ENCODE peak calls at places on chromosomes 6 and 20, in ten cellular contexts. X, L, J, D, R, B, A, E, H and P are unnamed samples.

GRCh38 chr6:167079853-167080297 is 43.0 kb upstream of the CCR6 start:
- DNase-seq in X (no peak), L (no peak), J (no peak), D (no peak), R (no peak), B (no peak), A (no peak), E (no peak), H (no peak), P (peak; percentile 77)

GRCh38 chr20:52524865-52525264 is 333.3 kb upstream of the ZFP64 start:
- DNase-seq in X (no peak), L (no peak), J (no peak), D (no peak), R (no peak), B (no peak), A (peak; percentile 47), E (peak; percentile 0), H (no peak), P (no peak)

GRCh38 chr20:15446373-15446772 is 1109.0 kb upstream of the FLRT3 start:
- DNase-seq in X (no peak), L (no peak), J (no peak), D (no peak), R (peak; percentile 66), B (no peak), A (peak; percentile 0), E (peak; percentile 0), H (no peak), P (no peak)

GRCh38 chr6:2970753-2971419 is 481 bp downstream of the SERPINB6 start:
- DNase-seq in X (no peak), L (peak; percentile 64), J (peak; percentile 60), D (no peak), R (no peak), B (peak; percentile 66), A (peak; percentile 56), E (peak; percentile 39), H (peak; percentile 86), P (peak; percentile 65)

GRCh38 chr6:12555267-12555666 is 161.3 kb upstream of the PHACTR1 start:
- DNase-seq in X (no peak), L (no peak), J (no peak), D (no peak), R (no peak), B (no peak), A (peak; percentile 85), E (peak; percentile 26), H (no peak), P (no peak)

GRCh38 chr6:26053929-26054658 is 33.1 kb upstream of the HFE start:
- DNase-seq in X (no peak), L (no peak), J (no peak), D (no peak), R (no peak), B (no peak), A (peak; percentile 16), E (peak; percentile 4), H (no peak), P (no peak)

GRCh38 chr6:16918586-16918985 is 157.3 kb upstream of the ATXN1 start:
- DNase-seq in X (no peak), L (no peak), J (no peak), D (no peak), R (no peak), B (no peak), A (no peak), E (no peak), H (no peak), P (no peak)

GRCh38 chr20:8039048-8039447 is 19.5 kb upstream of the TMX4 start:
- DNase-seq in X (no peak), L (no peak), J (no peak), D (no peak), R (no peak), B (no peak), A (no peak), E (no peak), H (no peak), P (no peak)

GRCh38 chr20:47133809-47134456 is 222.6 kb downstream of the ZMYND8 start:
- DNase-seq in X (no peak), L (no peak), J (no peak), D (no peak), R (peak; percentile 15), B (no peak), A (peak; percentile 73), E (peak; percentile 48), H (no peak), P (no peak)

GRCh38 chr6:80319286-80319685 is 212.8 kb downstream of the BCKDHB start:
- DNase-seq in X (no peak), L (no peak), J (no peak), D (no peak), R (no peak), B (no peak), A (peak; percentile 18), E (no peak), H (no peak), P (no peak)

GRCh38 chr6:143397229-143398222 is 53.0 kb downstream of the ADAT2 start:
- DNase-seq in X (no peak), L (peak; percentile 20), J (peak; percentile 3), D (peak; percentile 41), R (peak; percentile 91), B (peak; percentile 58), A (peak; percentile 98), E (peak; percentile 92), H (peak; percentile 51), P (no peak)

GRCh38 chr20:14984768-14985622 is 647.6 kb upstream of the FLRT3 start:
- DNase-seq in X (no peak), L (no peak), J (peak; percentile 33), D (no peak), R (no peak), B (no peak), A (peak; percentile 47), E (peak; percentile 1), H (no peak), P (no peak)

GRCh38 chr20:56783826-56784225 is 154.7 kb downstream of the TFAP2C start:
- DNase-seq in X (no peak), L (no peak), J (no peak), D (no peak), R (no peak), B (no peak), A (no peak), E (no peak), H (no peak), P (no peak)

GRCh38 chr6:22940571-22941290 is 371.4 kb downstream of the HDGFL1 start:
- DNase-seq in X (no peak), L (no peak), J (no peak), D (no peak), R (no peak), B (no peak), A (no peak), E (no peak), H (no peak), P (no peak)

GRCh38 chr6:133945158-133945557 is 7.9 kb upstream of the TBPL1 start:
- DNase-seq in X (no peak), L (peak; percentile 25), J (no peak), D (no peak), R (no peak), B (no peak), A (no peak), E (no peak), H (no peak), P (no peak)
- TF ChIP-seq CTCF in X (no peak), L (peak; percentile 15), J (no peak), D (no peak), R (no peak), B (no peak), A (no peak), E (no peak), H (no peak), P (no peak)

DNA sequence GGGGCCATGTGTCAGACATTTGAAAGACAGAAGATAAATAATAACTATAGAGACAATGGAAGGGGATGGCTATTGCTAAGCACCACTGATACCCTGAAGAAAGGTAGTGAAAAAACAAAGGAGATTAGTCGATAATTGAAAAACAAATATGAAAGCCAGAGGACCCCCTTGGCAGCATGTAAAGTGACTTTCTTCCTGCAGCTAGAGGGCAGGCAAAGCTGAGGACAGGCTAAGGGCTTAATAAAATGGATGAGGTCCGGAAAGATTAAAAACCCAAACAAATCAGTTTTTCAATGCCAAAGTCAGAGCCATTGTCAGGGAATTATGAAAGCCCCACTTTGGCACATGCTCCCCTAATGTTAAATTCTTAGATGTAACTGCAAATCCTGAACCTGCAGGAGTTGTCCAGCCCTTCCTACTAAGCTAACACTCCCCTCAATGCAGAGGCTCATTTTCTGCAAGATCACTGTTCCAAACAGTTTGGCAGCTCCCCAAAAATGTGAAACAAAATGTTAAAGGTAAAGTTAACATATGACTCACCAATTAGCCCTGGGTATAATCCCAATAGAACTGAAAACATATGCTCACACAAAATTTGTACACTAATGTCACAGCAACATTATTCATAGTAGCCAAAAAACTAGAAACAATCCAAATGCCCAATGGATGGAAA is 1177.9 kb downstream of the GRIK2 start:
- DNase-seq in X (no peak), L (no peak), J (no peak), D (no peak), R (no peak), B (no peak), A (peak; percentile 2), E (peak; percentile 45), H (no peak), P (no peak)
- TF ChIP-seq CTCF in X (no peak), L (peak; percentile 23), J (no peak), D (no peak), R (no peak), B (no peak), A (no peak), E (no peak), H (no peak), P (no peak)

DNA sequence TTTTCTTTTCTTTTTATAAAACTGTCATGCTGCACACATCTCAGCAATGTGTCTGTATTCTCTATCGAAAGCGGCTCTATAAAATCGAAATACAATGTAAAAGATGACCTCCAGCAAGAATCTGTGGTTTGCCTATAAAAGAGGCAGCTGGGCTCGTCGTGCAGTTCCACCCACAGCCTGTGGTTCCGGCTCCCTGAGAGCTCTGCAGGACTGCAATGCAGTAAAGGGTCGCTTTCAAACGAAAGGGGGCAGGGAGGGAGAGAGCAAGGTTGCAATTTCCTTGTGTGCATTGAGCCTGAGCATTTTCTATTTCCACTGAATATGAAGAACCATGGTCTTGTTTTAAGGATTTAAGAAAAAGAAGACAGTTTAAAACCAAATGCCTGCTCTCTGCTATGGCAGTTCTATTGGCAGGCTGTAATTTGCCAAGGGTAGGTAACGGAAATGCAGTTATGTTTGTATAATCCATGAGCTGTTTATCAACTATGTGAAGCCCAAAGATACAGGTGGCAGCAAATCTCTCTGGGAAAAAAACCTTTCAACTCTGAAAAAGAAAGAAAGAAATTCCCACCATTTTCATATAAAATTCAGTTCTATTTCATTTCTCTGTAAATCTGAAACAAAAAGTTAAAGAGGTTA is 236.5 kb downstream of the HACE1 start:
- DNase-seq in X (no peak), L (peak; percentile 51), J (peak; percentile 21), D (no peak), R (no peak), B (no peak), A (no peak), E (no peak), H (no peak), P (no peak)
- TF ChIP-seq CTCF in X (peak; percentile 33), L (peak; percentile 19), J (no peak), D (no peak), R (no peak), B (no peak), A (no peak), E (no peak), H (no peak), P (no peak)

GRCh38 chr6:165231581-165232276 is 77.7 kb downstream of the C6orf118 start:
- DNase-seq in X (no peak), L (peak; percentile 52), J (peak; percentile 43), D (no peak), R (no peak), B (no peak), A (peak; percentile 50), E (peak; percentile 36), H (peak; percentile 15), P (no peak)
- TF ChIP-seq CTCF in X (peak; percentile 75), L (peak; percentile 81), J (peak; percentile 62), D (no peak), R (peak; percentile 26), B (no peak), A (no peak), E (peak; percentile 27), H (peak; percentile 62), P (no peak)